ENCODE peak calls at places on chromosome 19, in ten cellular contexts. K, W, A, Y, M, F, T, P, X and R are unnamed samples.

GRCh38 chr19:8355631-8356402 is 8.1 kb upstream of the ANGPTL4 start:
- DNase-seq in T (peak; percentile 47), X (no peak), A (no peak), F (peak; percentile 72), K (no peak), Y (no peak), W (no peak), M (no peak), P (no peak), R (no peak)

GRCh38 chr19:27974082-27974513 is 1238.9 kb downstream of the UQCRFS1 start:
- DNase-seq in T (no peak), X (no peak), W (peak; percentile 66), Y (peak; percentile 54), F (no peak), M (no peak), K (no peak), P (no peak), A (no peak), R (no peak)

GRCh38 chr19:17671906-17672305 is 16.2 kb downstream of the UNC13A start:
- DNase-seq in A (no peak), M (peak; percentile 67), T (no peak), K (no peak), P (no peak), Y (no peak), W (peak; percentile 63), F (no peak), X (no peak), R (no peak)

GRCh38 chr19:40356681-40357595 is 8.4 kb downstream of the PLD3 start:
- DNase-seq in M (no peak), T (no peak), W (peak; percentile 30), P (no peak), X (no peak), F (no peak), K (no peak), A (no peak), Y (no peak), R (no peak)

GRCh38 chr19:11659612-11660011 is 62.3 kb downstream of the ZNF627 start:
- DNase-seq in X (no peak), Y (no peak), A (no peak), T (no peak), F (no peak), K (no peak), P (no peak), M (no peak), W (no peak), R (no peak)

GRCh38 chr19:13169769-13170168 is 19.6 kb downstream of the IER2 start:
- DNase-seq in T (no peak), Y (no peak), X (no peak), F (no peak), M (no peak), K (no peak), A (no peak), W (no peak), P (no peak), R (no peak)

GRCh38 chr19:29478578-29479565 is 46.9 kb upstream of the VSTM2B start:
- DNase-seq in M (peak; percentile 59), F (no peak), T (no peak), W (peak; percentile 35), X (no peak), K (no peak), Y (peak; percentile 69), A (no peak), P (no peak), R (no peak)

GRCh38 chr19:53518061-53518460 is 19.9 kb upstream of the ZNF331 start:
- DNase-seq in P (no peak), Y (no peak), X (no peak), A (no peak), F (no peak), K (no peak), W (no peak), T (no peak), M (no peak), R (no peak)

GRCh38 chr19:53977991-53978731 is 13.3 kb upstream of the CACNG6 start:
- DNase-seq in F (peak; percentile 52), W (no peak), M (peak; percentile 66), Y (peak; percentile 88), T (peak; percentile 26), X (no peak), K (no peak), P (no peak), A (no peak), R (no peak)

GRCh38 chr19:50550594-50550966 is 17.7 kb downstream of the LRRC4B start:
- DNase-seq in X (no peak), A (no peak), Y (no peak), M (no peak), P (no peak), K (no peak), T (no peak), F (no peak), W (no peak), R (no peak)

GRCh38 chr19:5452594-5453565 is 2.3 kb upstream of the ZNRF4 start:
- DNase-seq in X (no peak), K (no peak), P (no peak), Y (no peak), W (peak; percentile 18), F (no peak), A (no peak), M (peak; percentile 21), T (no peak), R (no peak)

GRCh38 chr19:19721896-19722295 is 11.0 kb downstream of the ZNF14 start:
- DNase-seq in W (no peak), P (no peak), M (no peak), K (no peak), Y (no peak), T (no peak), X (no peak), A (no peak), F (no peak), R (no peak)

GRCh38 chr19:7953060-7953459 is 9.6 kb upstream of the TIMM44 start:
- DNase-seq in Y (no peak), M (no peak), P (no peak), T (no peak), K (no peak), A (no peak), W (no peak), X (no peak), F (no peak), R (no peak)

GRCh38 chr19:4499855-4500254 is 18.4 kb downstream of the PLIN4 start:
- DNase-seq in M (no peak), T (no peak), X (no peak), Y (no peak), P (no peak), F (no peak), W (no peak), K (no peak), A (no peak), R (no peak)

GRCh38 chr19:4396949-4397783 is 3.2 kb downstream of the SH3GL1 start:
- DNase-seq in T (no peak), X (no peak), P (no peak), F (no peak), A (no peak), Y (no peak), K (no peak), M (no peak), W (no peak), R (no peak)

GRCh38 chr19:56601375-56601774 is 6.3 kb downstream of the ZNF71 start:
- DNase-seq in F (no peak), W (no peak), A (no peak), Y (no peak), X (no peak), P (no peak), K (no peak), M (no peak), T (no peak), R (no peak)

GRCh38 chr19:48835734-48836088 is 580 bp downstream of the HSD17B14 start:
- DNase-seq in T (peak; percentile 100), F (peak; percentile 62), Y (peak; percentile 93), K (peak; percentile 93), X (peak; percentile 96), M (peak; percentile 97), P (no peak), A (peak; percentile 79), W (peak; percentile 95), R (peak; percentile 98)

GRCh38 chr19:41441321-41441945 is 1.5 kb upstream of the ERICH4 start:
- DNase-seq in T (no peak), X (no peak), W (no peak), F (no peak), P (no peak), A (no peak), Y (no peak), K (no peak), M (no peak), R (no peak)

GRCh38 chr19:19499272-19499995 is 15.9 kb downstream of the TSSK6 start:
- DNase-seq in X (no peak), F (no peak), Y (no peak), M (no peak), A (no peak), P (no peak), T (no peak), W (no peak), K (no peak), R (no peak)

GRCh38 chr19:54429176-54429495 is 13.9 kb downstream of the TTYH1 start:
- DNase-seq in F (no peak), T (no peak), M (no peak), Y (no peak), P (no peak), X (no peak), A (no peak), W (no peak), K (no peak), R (no peak)

GRCh38 chr19:58543826-58544590 is at the start of gene TRIM28:
- DNase-seq in W (peak; percentile 99), A (peak; percentile 100), M (peak; percentile 100), Y (peak; percentile 100), X (peak; percentile 100), T (peak; percentile 99), F (peak; percentile 98), K (no peak), P (no peak), R (peak; percentile 100)

GRCh38 chr19:37905936-37906867 is at the start of gene WDR87:
- DNase-seq in A (peak; percentile 27), M (peak; percentile 75), K (peak; percentile 30), T (no peak), P (peak; percentile 33), F (no peak), W (peak; percentile 76), X (peak; percentile 69), Y (peak; percentile 83), R (peak; percentile 49)

GRCh38 chr19:44731622-44732021 is 16.9 kb upstream of the BCL3 start:
- DNase-seq in F (no peak), T (no peak), Y (no peak), A (no peak), W (no peak), K (no peak), X (no peak), M (no peak), P (no peak), R (no peak)

GRCh38 chr19:42487025-42487797 is 41.1 kb downstream of the CEACAM1 start:
- DNase-seq in P (no peak), T (no peak), X (no peak), A (no peak), K (no peak), F (no peak), Y (no peak), W (no peak), M (no peak), R (no peak)

GRCh38 chr19:27901078-27901477 is 1311.9 kb downstream of the UQCRFS1 start:
- DNase-seq in T (no peak), P (no peak), Y (no peak), M (no peak), K (no peak), A (no peak), F (no peak), W (no peak), X (no peak), R (no peak)

GRCh38 chr19:47110521-47111080 is 3.0 kb downstream of the ZC3H4 start:
- DNase-seq in Y (no peak), F (no peak), X (peak; percentile 44), T (no peak), P (no peak), M (peak; percentile 73), A (no peak), K (no peak), W (peak; percentile 59), R (no peak)

GRCh38 chr19:3369337-3370213 is 3.2 kb downstream of the NFIC start:
- DNase-seq in Y (peak; percentile 39), W (peak; percentile 61), T (no peak), P (no peak), K (no peak), X (no peak), M (no peak), A (no peak), F (no peak), R (no peak)

GRCh38 chr19:18865973-18866799 is 29.8 kb downstream of the CERS1 start:
- DNase-seq in A (no peak), M (peak; percentile 79), P (peak; percentile 36), F (no peak), T (peak; percentile 39), Y (peak; percentile 87), X (peak; percentile 52), K (no peak), W (peak; percentile 69), R (peak; percentile 41)